ENCODE peak calls at places on chromosomes 1 and 21, in six cellular contexts. J is K562, I is HepG2, E is A549, W is GM12878, D is endothelial cell of umbilical vein. F is an unnamed sample.

GRCh38 chr1:27447399-27447798 is 42.6 kb downstream of the WASF2 start:
- DNase-seq in J (no peak), I (no peak), E (no peak), W (no peak), D (no peak), F (no peak)

GRCh38 chr1:19034721-19035120 is 78.2 kb upstream of the IFFO2 start:
- DNase-seq in J (no peak), I (no peak), E (no peak), W (no peak), D (no peak), F (no peak)

GRCh38 chr1:39293375-39294070 is 89.0 kb downstream of the MACF1 start:
- DNase-seq in J (no peak), I (no peak), E (no peak), W (no peak), D (no peak), F (no peak)

GRCh38 chr1:235946570-235946981 is 79.9 kb upstream of the LYST start:
- DNase-seq in J (no peak), I (no peak), E (no peak), W (no peak), D (no peak), F (peak)

GRCh38 chr21:31987696-31988095 is 114.9 kb downstream of the HUNK start:
- DNase-seq in J (no peak), I (no peak), E (no peak), W (no peak), D (no peak), F (no peak)

GRCh38 chr1:22257286-22258275 is 114.7 kb upstream of the WNT4 start:
- DNase-seq in J (no peak), I (no peak), E (peak), W (no peak), D (no peak), F (no peak)

GRCh38 chr1:31238986-31239613 is 587 bp downstream of the NKAIN1 start:
- DNase-seq in J (no peak), I (no peak), E (peak), W (no peak), D (peak), F (peak)

GRCh38 chr21:41171210-41171609 is 3.2 kb downstream of the BACE2 start:
- DNase-seq in J (no peak), I (no peak), E (no peak), W (no peak), D (peak), F (no peak)

GRCh38 chr1:40232444-40232843 is 15.3 kb upstream of the TMCO2 start:
- DNase-seq in J (no peak), I (no peak), E (no peak), W (peak), D (no peak), F (no peak)

GRCh38 chr1:247212012-247212411 is 40.2 kb upstream of the ZNF124 start:
- DNase-seq in J (peak), I (no peak), E (no peak), W (peak), D (no peak), F (no peak)

GRCh38 chr21:42063578-42064521 is 7.3 kb upstream of the UMODL1 start:
- DNase-seq in J (no peak), I (no peak), E (no peak), W (peak), D (no peak), F (peak)

GRCh38 chr1:245000872-245001188 is 136.5 kb upstream of the HNRNPU start:
- DNase-seq in J (no peak), I (no peak), E (no peak), W (no peak), D (no peak), F (no peak)

GRCh38 chr1:168234846-168235547 is 9.2 kb downstream of the SFT2D2 start:
- DNase-seq in J (peak), I (peak), E (peak), W (no peak), D (peak), F (peak)

GRCh38 chr1:33347650-33347992 is 26.7 kb upstream of the A3GALT2 start:
- DNase-seq in J (no peak), I (peak), E (peak), W (no peak), D (peak), F (no peak)

GRCh38 chr1:102941364-102941947 is 166.9 kb downstream of the COL11A1 start:
- DNase-seq in J (no peak), I (no peak), E (peak), W (no peak), D (no peak), F (no peak)

GRCh38 chr1:226763741-226764264 is 24.7 kb upstream of the ITPKB start:
- DNase-seq in J (no peak), I (no peak), E (peak), W (no peak), D (peak), F (no peak)

GRCh38 chr1:50329332-50329932 is 93.8 kb downstream of the DMRTA2 start:
- DNase-seq in J (peak), I (no peak), E (no peak), W (no peak), D (no peak), F (no peak)

GRCh38 chr1:205523891-205524793 is 19.7 kb downstream of the CDK18 start:
- DNase-seq in J (peak), I (peak), E (peak), W (no peak), D (peak), F (peak)

GRCh38 chr1:27574871-27575831 is 28.8 kb downstream of the AHDC1 start:
- DNase-seq in J (peak), I (no peak), E (peak), W (no peak), D (peak), F (no peak)

DNA sequence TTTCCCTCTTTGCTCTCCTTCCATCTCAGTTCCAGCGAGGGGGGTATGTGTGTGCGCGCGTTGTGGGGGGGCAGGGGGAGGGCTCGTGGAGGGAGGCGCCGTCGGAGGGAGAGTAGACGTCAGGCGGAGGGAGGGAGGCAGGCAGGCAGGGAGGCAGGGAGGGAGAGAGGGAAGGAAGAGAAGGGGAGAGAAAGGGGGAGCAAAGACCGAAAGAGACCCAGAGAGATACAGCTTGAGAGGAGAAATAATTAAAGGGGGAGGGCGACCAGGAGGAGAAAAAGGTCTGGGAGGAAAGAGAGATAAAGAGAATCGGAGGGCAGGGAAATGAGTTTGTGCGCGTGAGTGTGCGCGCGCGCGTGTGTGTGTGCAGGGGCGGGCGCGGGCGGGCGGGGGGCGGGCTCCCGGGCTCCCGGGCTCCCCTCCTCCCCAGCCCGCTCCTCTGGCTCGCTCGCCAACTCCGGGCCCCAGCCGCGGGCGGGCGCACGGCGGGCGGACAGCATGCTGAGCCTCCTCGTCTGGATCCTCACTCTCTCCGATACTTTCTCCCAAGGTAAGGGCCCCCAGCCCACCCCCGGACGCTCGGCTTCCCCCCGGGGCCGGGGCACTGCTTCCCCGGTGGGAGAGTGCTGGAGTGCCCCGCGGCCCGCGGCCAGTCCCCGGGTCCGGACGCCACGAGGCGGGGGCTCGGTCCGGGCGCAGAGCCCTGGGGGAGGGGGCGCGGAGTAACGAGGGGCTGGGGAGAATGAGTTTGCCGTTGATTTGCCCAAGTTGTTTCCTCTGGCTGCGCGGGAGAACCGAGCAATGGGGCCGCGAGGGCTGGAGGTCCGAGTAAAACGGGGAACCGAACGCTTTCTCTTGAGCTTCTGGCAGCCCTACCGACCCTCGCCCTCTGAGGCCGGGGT is at the start of gene KIRREL1:
- DNase-seq in J (no peak), I (no peak), E (peak), W (no peak), D (peak), F (peak)
- H3K4me3 ChIP-seq in J (no peak), I (peak), E (peak), W (no peak), D (peak), F (no peak)

GRCh38 chr1:110059133-110059863 is 11.2 kb downstream of the ALX3 start:
- DNase-seq in J (peak), I (no peak), E (no peak), W (no peak), D (no peak), F (no peak)

GRCh38 chr1:110056776-110057175 is 13.7 kb downstream of the ALX3 start:
- DNase-seq in J (no peak), I (no peak), E (no peak), W (no peak), D (no peak), F (no peak)

GRCh38 chr1:110056284-110056680 is 14.2 kb downstream of the ALX3 start:
- DNase-seq in J (no peak), I (no peak), E (no peak), W (no peak), D (no peak), F (no peak)

GRCh38 chr1:110058591-110058990 is 11.9 kb downstream of the ALX3 start:
- DNase-seq in J (no peak), I (no peak), E (no peak), W (no peak), D (no peak), F (no peak)

DNA sequence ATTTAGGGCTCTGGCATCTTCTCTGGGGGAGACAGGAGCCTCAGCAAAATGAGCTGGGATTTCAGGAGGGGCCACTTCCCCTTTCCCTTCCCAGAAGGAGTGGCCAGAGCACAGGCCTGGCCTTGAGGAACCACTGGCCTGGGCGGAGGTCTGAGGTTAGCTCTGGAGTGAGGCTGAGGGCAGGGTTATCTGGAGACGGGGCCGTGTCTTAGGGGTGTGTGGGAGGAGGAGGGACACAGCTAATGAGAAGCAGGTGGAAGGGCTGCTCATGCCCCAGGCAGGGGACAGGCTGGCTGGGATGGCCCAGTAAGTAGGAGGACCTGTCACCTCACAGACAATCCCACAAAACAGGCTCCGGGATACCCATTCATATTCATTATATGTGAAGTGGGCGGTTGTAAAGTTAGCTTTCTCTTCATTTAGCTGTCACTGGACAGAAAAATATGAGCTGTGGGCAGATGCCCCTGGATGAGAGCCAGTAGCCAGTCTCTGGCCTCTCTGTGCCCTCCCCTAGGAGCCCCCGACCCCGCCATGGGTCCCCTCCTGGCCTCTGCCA is 12.4 kb downstream of the ALX3 start:
- DNase-seq in J (peak), I (no peak), E (no peak), W (no peak), D (no peak), F (no peak)
- TF ChIP-seq MAX in J (peak), I (no peak), E (no peak), W (no peak), D (no peak), F (no peak)

GRCh38 chr1:234186037-234186688 is 187.1 kb upstream of the COA6 start:
- DNase-seq in J (no peak), I (peak), E (peak), W (no peak), D (no peak), F (no peak)

GRCh38 chr1:234185438-234185837 is 187.8 kb upstream of the COA6 start:
- DNase-seq in J (no peak), I (no peak), E (no peak), W (no peak), D (no peak), F (no peak)

GRCh38 chr1:234188454-234188792 is 184.8 kb upstream of the COA6 start:
- DNase-seq in J (no peak), I (peak), E (peak), W (peak), D (no peak), F (peak)
- TF ChIP-seq MYC in J (no peak), I (no peak), E (no peak), W (no peak), D (no peak), F (no peak)

GRCh38 chr1:185670187-185670627 is 64.0 kb upstream of the HMCN1 start:
- DNase-seq in J (no peak), I (no peak), E (peak), W (no peak), D (peak), F (peak)
- H3K4me3 ChIP-seq in J (no peak), I (no peak), E (no peak), W (no peak), D (no peak), F (no peak)

GRCh38 chr1:44609412-44609767 is 64.9 kb downstream of the TMEM53 start:
- DNase-seq in J (peak), I (peak), E (peak), W (no peak), D (peak), F (peak)
- TF ChIP-seq MAX in J (no peak), I (no peak), E (no peak), W (no peak), D (no peak), F (no peak)

GRCh38 chr1:183180634-183181056 is 5.4 kb upstream of the LAMC2 start:
- DNase-seq in J (no peak), I (no peak), E (peak), W (peak), D (peak), F (no peak)
- TF ChIP-seq MYC in J (no peak), I (no peak), E (no peak), W (no peak), D (no peak), F (no peak)

DNA sequence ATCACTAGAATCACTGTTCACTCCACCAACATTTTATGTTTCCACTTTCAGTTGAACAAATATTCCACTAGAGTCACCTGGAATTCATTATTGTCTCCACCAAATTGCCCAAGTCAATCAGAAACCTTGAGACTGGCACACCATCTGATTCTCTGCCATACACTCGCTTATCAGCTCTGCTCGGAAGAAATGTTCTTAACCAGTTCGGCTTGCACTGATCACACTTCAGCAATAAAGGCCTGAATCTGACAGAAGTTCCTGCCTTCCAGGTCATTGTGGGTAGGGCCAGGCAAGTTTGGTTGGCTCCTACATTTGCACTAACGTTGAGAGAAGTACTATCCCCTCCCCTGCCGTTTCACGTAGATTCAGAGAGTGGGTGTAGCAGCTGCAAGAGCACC is 10.0 kb downstream of the TPM3 start:
- DNase-seq in J (no peak), I (no peak), E (no peak), W (no peak), D (no peak), F (no peak)
- H3K4me3 ChIP-seq in J (peak), I (peak), E (peak), W (peak), D (peak), F (peak)

DNA sequence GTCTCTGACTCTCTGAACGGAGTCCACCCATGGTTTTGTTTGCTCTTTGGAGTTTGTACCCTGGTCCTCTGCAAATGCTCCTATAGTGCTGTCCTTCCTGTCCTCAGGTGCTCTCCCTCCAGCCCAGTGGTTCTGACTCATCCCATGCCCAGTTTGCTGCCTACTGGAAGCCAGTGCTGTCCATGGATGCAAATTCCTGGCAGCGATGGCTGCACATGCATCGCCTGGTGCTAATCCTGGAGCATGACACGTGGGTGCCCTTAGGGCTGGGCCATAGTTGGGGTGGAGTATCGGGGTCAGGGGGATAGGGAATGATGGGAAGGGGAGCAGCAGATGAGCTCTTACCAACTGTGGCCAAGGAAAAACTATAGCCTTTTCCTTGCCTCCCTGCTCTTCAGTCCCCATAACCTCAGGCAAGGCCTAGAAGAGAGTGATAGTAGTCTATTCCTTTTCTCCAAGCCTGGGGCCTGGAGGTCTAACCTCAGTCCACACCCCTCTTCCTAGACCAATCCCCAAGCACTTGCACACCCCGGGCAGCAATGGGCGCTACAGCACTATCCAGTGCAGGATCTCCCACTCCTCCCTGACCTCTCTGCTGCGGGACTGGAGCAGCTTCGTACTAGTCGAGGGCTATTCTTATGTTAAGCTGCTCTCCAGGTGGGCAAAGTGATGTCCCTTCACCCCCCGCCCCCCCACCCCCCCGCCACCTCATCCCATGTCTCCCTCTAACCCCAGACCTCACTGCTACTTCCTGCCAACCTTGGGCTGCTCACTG is 31.6 kb downstream of the HYI start:
- DNase-seq in J (no peak), I (no peak), E (no peak), W (no peak), D (no peak), F (no peak)
- TF ChIP-seq MAX in J (no peak), I (no peak), E (no peak), W (no peak), D (no peak), F (no peak)

DNA sequence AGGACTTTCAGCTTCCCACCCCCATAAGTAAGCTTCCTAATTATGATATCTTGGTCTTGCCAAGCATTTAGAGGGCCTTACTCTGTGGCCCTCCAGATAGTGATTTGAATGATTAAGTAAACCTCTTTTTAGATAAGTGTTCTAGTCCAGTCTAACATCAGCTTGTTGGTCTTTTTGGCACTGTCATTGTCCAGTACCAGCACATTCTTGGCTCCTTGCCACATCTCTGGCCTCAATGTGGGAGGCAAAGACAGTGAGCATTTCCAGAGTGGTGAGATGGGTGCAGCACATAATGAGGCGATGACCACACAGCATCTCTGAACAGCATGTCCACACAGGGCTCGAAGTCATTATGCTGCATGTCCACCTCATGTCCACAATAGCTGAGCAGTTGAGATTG is 6.1 kb downstream of the CAPZA1 start:
- DNase-seq in J (peak), I (no peak), E (peak), W (no peak), D (no peak), F (peak)
- TF ChIP-seq MYC in J (no peak), I (no peak), E (no peak), W (no peak), D (no peak), F (no peak)

DNA sequence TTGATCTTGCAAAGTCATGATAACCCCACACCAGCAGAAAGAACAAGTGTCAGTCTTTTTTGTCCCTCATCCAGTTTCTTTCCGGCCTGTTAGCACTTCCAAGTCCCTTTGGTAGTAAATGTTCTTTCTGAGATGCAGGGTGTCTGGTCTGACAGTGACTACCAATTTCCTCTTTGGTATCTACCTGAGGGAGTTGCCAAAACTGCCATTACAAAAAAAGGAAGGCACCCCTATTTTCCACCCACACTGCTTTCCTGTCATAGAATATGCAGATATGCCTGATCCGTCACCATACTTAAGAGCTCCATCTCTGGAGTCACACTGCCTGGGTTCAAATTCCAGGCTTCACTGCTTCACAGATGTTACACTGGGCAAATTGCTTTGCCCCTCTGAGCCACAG is 72.4 kb downstream of the ZNF281 start:
- DNase-seq in J (no peak), I (no peak), E (no peak), W (no peak), D (no peak), F (no peak)
- H3K4me3 ChIP-seq in J (no peak), I (no peak), E (no peak), W (no peak), D (no peak), F (no peak)

F was measured in NB4.